ENCODE peak calls at places on chromosomes 16 and 17, in four cellular contexts. U is pancreas; A is iris pigment epithelial cell; N is activated CD8-positive, alpha-beta memory T cell treated with anti-CD3 and anti-CD28 coated beads for 48 hours. F is an unnamed sample.

GRCh38 chr16:1333854-1334719 is 642 bp downstream of the BAIAP3 start:
- DNase-seq in U (no peak), A (no peak), N (no peak), F (no peak)

GRCh38 chr16:21130811-21131210 is 19.8 kb downstream of the DNAH3 start:
- DNase-seq in U (no peak), A (no peak), N (no peak), F (no peak)

GRCh38 chr16:11211977-11212818 is 43.8 kb downstream of the SOCS1 start:
- DNase-seq in U (no peak), A (no peak), N (no peak), F (no peak)

GRCh38 chr17:6061290-6061689 is 8.9 kb upstream of the WSCD1 start:
- DNase-seq in U (no peak), A (peak; percentile 40), N (no peak), F (no peak)

GRCh38 chr17:30580916-30581315 is 103.7 kb downstream of the GOSR1 start:
- DNase-seq in U (no peak), A (peak; percentile 31), N (no peak), F (no peak)

GRCh38 chr17:49843774-49844350 is 4.0 kb downstream of the TAC4 start:
- DNase-seq in U (no peak), A (peak; percentile 19), N (no peak), F (no peak)

GRCh38 chr17:57462007-57462579 is 205.8 kb downstream of the MSI2 start:
- DNase-seq in U (no peak), A (no peak), N (no peak), F (no peak)

GRCh38 chr17:44919411-44919810 is 4.1 kb upstream of the GFAP start:
- DNase-seq in U (no peak), A (no peak), N (no peak), F (no peak)

GRCh38 chr16:87037012-87037411 is 280.2 kb downstream of the C16orf95 start:
- DNase-seq in U (no peak), A (no peak), N (no peak), F (no peak)